ENCODE peak calls at places on chromosomes 11 and 22, in nine cellular contexts. R is glutamatergic neuron, O is NB4, I is HCT116, Y is sigmoid colon, M is cardiac fibroblast, C is gastrocnemius medialis, T is PC-3, N is A549. A is an unnamed sample.

GRCh38 chr22:40525250-40525884 is 111.2 kb downstream of the MRTFA start:
- DNase-seq in R (peak), O (peak), I (no peak), Y (no peak), M (peak), C (no peak), T (peak), N (peak), A (peak)

GRCh38 chr22:30881361-30882180 is 87.0 kb downstream of the MORC2 start:
- DNase-seq in R (peak), O (no peak), I (no peak), Y (no peak), M (no peak), C (no peak), T (no peak), N (peak), A (no peak)

GRCh38 chr22:26847046-26847445 is 189.7 kb downstream of the MIAT start:
- DNase-seq in R (no peak), O (no peak), I (no peak), Y (no peak), M (no peak), C (no peak), T (no peak), N (no peak), A (no peak)

GRCh38 chr11:104946907-104947306 is 21.5 kb downstream of the CASP4 start:
- DNase-seq in R (no peak), O (peak), I (peak), Y (no peak), M (peak), C (no peak), T (peak), N (peak), A (peak)

GRCh38 chr22:29661355-29661754 is 57.9 kb downstream of the NF2 start:
- DNase-seq in R (no peak), O (no peak), I (no peak), Y (no peak), M (peak), C (no peak), T (no peak), N (no peak), A (peak)

GRCh38 chr11:35138606-35138948 is 394 bp upstream of the CD44 start:
- DNase-seq in R (no peak), O (no peak), I (no peak), Y (no peak), M (no peak), C (no peak), T (no peak), N (no peak), A (peak)

GRCh38 chr11:14793546-14793945 is 98.5 kb downstream of the CYP2R1 start:
- DNase-seq in R (no peak), O (no peak), I (no peak), Y (no peak), M (peak), C (no peak), T (no peak), N (no peak), A (no peak)

GRCh38 chr22:45952151-45952550 is 24.8 kb downstream of the WNT7B start:
- DNase-seq in R (no peak), O (no peak), I (no peak), Y (no peak), M (no peak), C (peak), T (no peak), N (no peak), A (no peak)

GRCh38 chr11:45305874-45306623 is 19.9 kb upstream of the SYT13 start:
- DNase-seq in R (no peak), O (no peak), I (no peak), Y (no peak), M (no peak), C (no peak), T (no peak), N (no peak), A (no peak)

GRCh38 chr11:37512156-37512780 is 914.2 kb upstream of the RAG2 start:
- DNase-seq in R (no peak), O (no peak), I (no peak), Y (no peak), M (peak), C (no peak), T (no peak), N (no peak), A (peak)

GRCh38 chr11:110308071-110308470 is 11.7 kb upstream of the RDX start:
- DNase-seq in R (no peak), O (no peak), I (no peak), Y (no peak), M (no peak), C (no peak), T (no peak), N (no peak), A (no peak)

GRCh38 chr11:72114570-72114969 is 2.1 kb upstream of the ANAPC15 start:
- DNase-seq in R (no peak), O (no peak), I (no peak), Y (no peak), M (no peak), C (no peak), T (no peak), N (no peak), A (no peak)

GRCh38 chr11:9775393-9775780 is 111.5 kb downstream of the SWAP70 start:
- DNase-seq in R (no peak), O (no peak), I (no peak), Y (no peak), M (no peak), C (no peak), T (no peak), N (no peak), A (no peak)

GRCh38 chr11:62201376-62201775 is 7.1 kb upstream of the SCGB2A1 start:
- DNase-seq in R (no peak), O (no peak), I (no peak), Y (no peak), M (no peak), C (no peak), T (peak), N (no peak), A (peak)

GRCh38 chr11:64314805-64315561 is 2.4 kb downstream of the TRMT112 start:
- DNase-seq in R (no peak), O (no peak), I (no peak), Y (no peak), M (no peak), C (no peak), T (no peak), N (no peak), A (no peak)
- TF ChIP-seq CTCF in R (no peak), O (no peak), I (no peak), Y (no peak), M (no peak), C (no peak), T (peak), N (no peak), A (no peak)

DNA sequence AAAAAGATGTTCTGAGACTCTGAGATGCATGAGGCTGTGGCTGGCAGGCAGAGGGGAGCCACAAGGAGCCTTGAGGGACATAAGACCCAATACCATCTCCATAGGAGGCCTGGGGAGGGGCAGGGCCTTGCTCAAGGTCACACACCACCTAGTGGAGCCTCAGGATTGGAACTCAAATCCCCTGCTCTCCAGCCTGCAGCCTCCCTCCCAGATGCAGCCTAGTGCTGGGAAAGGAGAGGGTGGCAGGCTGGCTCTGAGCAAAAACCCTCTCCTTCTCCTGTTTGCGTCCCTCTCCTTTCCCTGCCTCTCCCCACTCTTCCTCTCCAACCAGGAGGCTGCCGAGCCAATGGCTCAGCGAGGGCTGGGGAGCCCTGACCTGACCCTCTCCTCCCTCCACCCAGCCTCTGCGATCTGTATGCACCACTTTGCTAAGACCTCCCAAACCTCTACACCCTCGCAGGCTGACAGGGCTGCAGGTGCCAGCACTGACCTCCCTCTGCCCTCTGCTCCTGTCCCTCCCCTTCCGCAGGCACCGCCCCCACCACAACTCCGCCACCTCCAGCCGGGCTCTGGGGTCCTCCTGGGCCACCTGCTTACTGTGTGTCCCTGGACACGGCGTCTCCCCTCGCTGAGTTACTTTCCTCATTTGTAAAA is 14.7 kb downstream of the IGLL1 start:
- DNase-seq in R (peak), O (peak), I (peak), Y (peak), M (peak), C (no peak), T (no peak), N (peak), A (no peak)
- TF ChIP-seq CTCF in R (no peak), O (peak), I (no peak), Y (no peak), M (peak), C (no peak), T (no peak), N (no peak), A (no peak)

DNA sequence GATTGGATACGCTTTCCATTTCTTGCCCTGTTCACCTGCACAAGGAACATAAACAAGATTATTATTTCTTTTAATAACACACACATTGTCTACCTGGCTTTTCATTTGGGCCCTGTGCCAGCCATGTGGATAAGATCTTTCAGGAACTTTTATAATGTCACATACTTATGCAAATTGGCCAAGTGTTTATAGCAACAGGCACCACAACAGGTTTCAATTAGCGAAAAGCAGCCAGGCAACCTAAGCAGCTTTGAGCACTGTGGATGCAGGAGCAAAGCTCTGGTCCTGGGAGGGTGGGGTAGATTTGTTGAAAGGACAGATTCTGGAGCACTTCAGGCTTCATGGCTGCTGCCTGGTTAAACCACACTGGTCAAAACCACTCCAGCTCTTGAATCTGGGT is 217.4 kb downstream of the BARX2 start:
- DNase-seq in R (no peak), O (no peak), I (no peak), Y (no peak), M (no peak), C (no peak), T (peak), N (no peak), A (no peak)
- TF ChIP-seq CTCF in R (no peak), O (no peak), I (no peak), Y (no peak), M (no peak), C (no peak), T (no peak), N (no peak), A (no peak)

GRCh38 chr11:29333993-29334780 is 682.6 kb downstream of the KCNA4 start:
- DNase-seq in R (no peak), O (peak), I (peak), Y (no peak), M (peak), C (no peak), T (peak), N (peak), A (peak)
- TF ChIP-seq CTCF in R (peak), O (peak), I (peak), Y (no peak), M (peak), C (no peak), T (peak), N (peak), A (peak)

GRCh38 chr11:70445091-70445490 is 46.8 kb downstream of the CTTN start:
- DNase-seq in R (no peak), O (no peak), I (no peak), Y (peak), M (no peak), C (no peak), T (no peak), N (no peak), A (no peak)

GRCh38 chr11:70443043-70444030 is 45.0 kb downstream of the CTTN start:
- DNase-seq in R (no peak), O (no peak), I (no peak), Y (no peak), M (no peak), C (no peak), T (no peak), N (no peak), A (no peak)

GRCh38 chr11:70445605-70446004 is 47.3 kb downstream of the CTTN start:
- DNase-seq in R (no peak), O (no peak), I (no peak), Y (no peak), M (no peak), C (no peak), T (no peak), N (no peak), A (no peak)

GRCh38 chr11:70454197-70454767 is 56.0 kb downstream of the CTTN start:
- DNase-seq in R (no peak), O (no peak), I (no peak), Y (no peak), M (no peak), C (no peak), T (no peak), N (no peak), A (no peak)

GRCh38 chr11:70448983-70449567 is 50.7 kb downstream of the CTTN start:
- DNase-seq in R (peak), O (peak), I (peak), Y (no peak), M (no peak), C (no peak), T (no peak), N (peak), A (no peak)
- TF ChIP-seq CTCF in R (peak), O (peak), I (peak), Y (no peak), M (peak), C (no peak), T (peak), N (peak), A (peak)

GRCh38 chr11:63614136-63614664 is at the start of gene PLAAT3:
- DNase-seq in R (peak), O (peak), I (peak), Y (peak), M (peak), C (peak), T (peak), N (peak), A (no peak)
- TF ChIP-seq CTCF in R (no peak), O (no peak), I (no peak), Y (no peak), M (no peak), C (no peak), T (no peak), N (no peak), A (no peak)

DNA sequence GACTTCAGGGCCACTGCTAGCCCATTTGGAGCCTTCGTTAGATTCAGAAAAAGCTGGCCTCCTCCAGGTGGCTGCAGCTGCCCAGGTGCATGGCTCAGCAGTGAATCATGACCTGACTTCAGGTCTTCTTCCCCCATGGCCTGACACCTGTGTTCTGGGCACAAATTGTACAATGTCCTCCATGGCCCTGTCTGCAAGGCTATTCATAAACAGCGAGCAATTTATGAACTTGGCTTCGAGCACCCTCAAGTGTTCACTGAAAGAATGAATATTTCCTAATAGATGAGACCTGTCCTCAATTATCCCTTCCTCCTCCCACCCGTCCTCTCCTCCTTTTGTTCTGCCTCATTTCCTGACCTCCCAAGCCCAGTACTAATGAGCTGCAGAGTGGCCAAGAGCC is 12.2 kb upstream of the VPS37C start:
- DNase-seq in R (no peak), O (peak), I (no peak), Y (peak), M (peak), C (no peak), T (peak), N (peak), A (peak)
- TF ChIP-seq CTCF in R (no peak), O (no peak), I (no peak), Y (no peak), M (no peak), C (no peak), T (peak), N (peak), A (peak)

DNA sequence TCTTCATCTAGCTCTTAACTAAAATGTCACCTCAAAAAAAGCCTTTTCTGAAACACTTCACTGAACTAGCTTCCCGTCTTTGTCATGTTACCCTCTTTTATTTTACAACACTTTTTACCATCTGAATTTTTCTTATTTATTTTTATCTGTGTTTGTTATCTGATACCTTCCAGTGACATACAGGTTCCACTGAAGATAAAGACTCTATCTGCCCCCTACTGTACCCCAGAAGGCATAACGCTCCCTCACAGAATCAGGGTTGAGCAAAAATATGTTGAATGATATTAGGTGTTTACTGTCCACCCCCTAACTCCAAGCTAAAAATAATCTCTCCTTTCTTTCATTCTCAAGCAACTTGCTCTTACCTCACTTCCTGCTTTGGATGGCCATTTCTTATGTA is 654.2 kb downstream of the NELL1 start:
- DNase-seq in R (no peak), O (no peak), I (no peak), Y (no peak), M (no peak), C (no peak), T (no peak), N (no peak), A (no peak)
- TF ChIP-seq CTCF in R (no peak), O (peak), I (no peak), Y (no peak), M (no peak), C (no peak), T (no peak), N (no peak), A (no peak)

A was measured in MCF 10A.